ENCODE peak calls at places on chromosomes 5 and 9, in four cellular contexts. U is fibroblast of mammary gland, R is cardiac muscle cell, A is astrocyte of the cerebellum. T is an unnamed sample.

GRCh38 chr9:93288341-93288740 is 104.4 kb downstream of the WNK2 start:
- DNase-seq in U (no peak), R (no peak), A (no peak), T (no peak)

GRCh38 chr9:5389109-5389732 is 48.5 kb downstream of the PLGRKT start:
- DNase-seq in U (peak), R (peak), A (peak), T (peak)

GRCh38 chr9:134253596-134254205 is 72.6 kb upstream of the RXRA start:
- DNase-seq in U (peak), R (peak), A (no peak), T (no peak)

GRCh38 chr9:125366676-125367075 is 105.0 kb downstream of the GAPVD1 start:
- DNase-seq in U (no peak), R (no peak), A (no peak), T (no peak)

GRCh38 chr5:175681975-175682354 is 24.1 kb downstream of the HRH2 start:
- DNase-seq in U (no peak), R (peak), A (no peak), T (no peak)

GRCh38 chr9:117644607-117645244 is 59.5 kb upstream of the TLR4 start:
- DNase-seq in U (peak), R (peak), A (peak), T (peak)

GRCh38 chr5:103472820-103473219 is 89.8 kb downstream of the NUDT12 start:
- DNase-seq in U (peak), R (peak), A (no peak), T (peak)

GRCh38 chr5:69188811-69189161 is 597 bp upstream of the CENPH start:
- DNase-seq in U (no peak), R (no peak), A (no peak), T (no peak)

GRCh38 chr9:131625388-131625787 is 80.1 kb downstream of the PRRT1B start:
- DNase-seq in U (no peak), R (no peak), A (no peak), T (no peak)

GRCh38 chr5:10485142-10485795 is 43.6 kb downstream of the ROPN1L start:
- DNase-seq in U (peak), R (peak), A (peak), T (peak)

GRCh38 chr9:107269254-107269653 is 13.8 kb upstream of the RAD23B start:
- DNase-seq in U (no peak), R (no peak), A (no peak), T (no peak)

GRCh38 chr5:137613554-137614265 is 114.6 kb upstream of the SPOCK1 start:
- DNase-seq in U (peak), R (peak), A (no peak), T (no peak)

GRCh38 chr5:121025671-121026070 is 561.6 kb downstream of the PRR16 start:
- DNase-seq in U (no peak), R (no peak), A (no peak), T (no peak)

GRCh38 chr5:154430466-154430865 is 15.3 kb upstream of the SAP30L start:
- DNase-seq in U (no peak), R (no peak), A (no peak), T (no peak)

GRCh38 chr5:34826347-34826746 is 12.6 kb upstream of the TTC23L start:
- DNase-seq in U (no peak), R (peak), A (no peak), T (peak)

GRCh38 chr9:99870126-99870525 is 36.3 kb upstream of the STX17 start:
- DNase-seq in U (peak), R (no peak), A (no peak), T (no peak)

GRCh38 chr9:36401179-36401740 is 1.2 kb upstream of the RNF38 start:
- DNase-seq in U (peak), R (peak), A (peak), T (peak)

GRCh38 chr9:107142896-107143603 is 140.0 kb upstream of the RAD23B start:
- DNase-seq in U (peak), R (peak), A (peak), T (no peak)

GRCh38 chr9:30103647-30104394 is 2280.6 kb upstream of the ACO1 start:
- DNase-seq in U (no peak), R (no peak), A (no peak), T (peak)

GRCh38 chr5:65382582-65382981 is 99.1 kb downstream of the ADAMTS6 start:
- DNase-seq in U (peak), R (no peak), A (no peak), T (no peak)

GRCh38 chr9:135983745-135984710 is 22.9 kb upstream of the UBAC1 start:
- DNase-seq in U (no peak), R (no peak), A (no peak), T (peak)

GRCh38 chr5:84602371-84602771 is 217.7 kb upstream of the EDIL3 start:
- DNase-seq in U (peak), R (no peak), A (no peak), T (no peak)

GRCh38 chr5:134458234-134458633 is 46.6 kb upstream of the CDKN2AIPNL start:
- DNase-seq in U (peak), R (peak), A (no peak), T (peak)

GRCh38 chr5:5103249-5103648 is 36.9 kb upstream of the ADAMTS16 start:
- DNase-seq in U (peak), R (no peak), A (peak), T (no peak)

GRCh38 chr5:134735243-134735642 is 3.1 kb upstream of the CAMLG start:
- DNase-seq in U (no peak), R (no peak), A (no peak), T (no peak)

GRCh38 chr9:105399117-105399516 is 48.7 kb upstream of the FSD1L start:
- DNase-seq in U (no peak), R (no peak), A (no peak), T (no peak)

GRCh38 chr5:60677831-60678664 is 21.9 kb downstream of the DEPDC1B start:
- DNase-seq in U (peak), R (peak), A (peak), T (peak)

GRCh38 chr5:146906803-146907202 is 28.2 kb upstream of the PPP2R2B start:
- DNase-seq in U (no peak), R (peak), A (no peak), T (no peak)
- TF ChIP-seq CTCF in U (no peak), R (no peak), A (peak), T (peak)

GRCh38 chr9:124000161-124000783 is 11.3 kb upstream of the LHX2 start:
- DNase-seq in U (no peak), R (no peak), A (no peak), T (no peak)
- H3K4me3 ChIP-seq in U (no peak), R (peak), A (no peak), T (no peak)

DNA sequence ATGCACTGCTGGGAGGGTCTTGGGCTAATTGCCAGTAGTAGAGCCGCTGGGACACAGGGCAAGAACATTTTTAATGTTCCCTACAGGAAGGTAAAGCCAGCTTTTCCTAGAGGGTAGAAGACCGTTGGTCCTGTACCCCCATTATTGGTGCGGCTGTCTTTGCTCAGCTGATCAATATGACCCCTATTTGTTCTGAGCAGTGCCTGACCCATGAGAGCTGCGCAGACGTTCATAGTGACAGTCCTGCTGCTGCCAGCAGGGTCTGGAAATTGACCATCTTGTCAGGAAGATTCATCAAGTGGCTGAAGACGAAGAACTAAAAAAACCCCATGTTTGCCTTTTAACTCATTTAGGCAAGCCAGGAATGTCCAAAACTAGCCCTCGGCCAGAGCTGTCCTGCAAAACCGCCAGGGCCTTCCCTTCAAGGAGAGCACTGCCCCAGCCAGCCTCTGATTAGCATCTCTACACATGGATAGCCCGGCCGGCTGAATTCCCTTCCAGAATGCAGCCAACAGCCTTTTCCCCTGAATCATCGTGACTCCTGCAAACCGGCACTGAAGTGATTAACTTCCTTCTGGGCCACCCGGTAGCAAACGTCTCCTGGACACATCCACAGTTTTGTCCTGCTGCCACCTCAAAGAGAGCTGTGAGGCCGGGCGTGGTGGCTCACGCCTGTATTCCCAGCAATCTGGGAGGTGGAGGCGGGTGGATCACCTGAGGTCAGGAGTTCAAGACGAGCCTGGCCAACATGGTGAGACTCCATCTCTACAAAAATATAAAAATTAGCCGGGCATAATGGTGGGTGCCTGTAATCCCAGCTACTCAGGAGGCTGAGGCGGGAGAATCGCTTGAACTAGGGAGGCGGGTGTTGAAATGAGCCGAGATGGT is 20.9 kb upstream of the EEIG1 start:
- DNase-seq in U (peak), R (peak), A (peak), T (peak)
- TF ChIP-seq CTCF in U (no peak), R (no peak), A (no peak), T (peak)

GRCh38 chr5:163509288-163510040 is 4.0 kb downstream of the MAT2B start:
- DNase-seq in U (peak), R (peak), A (peak), T (peak)
- H3K4me3 ChIP-seq in U (peak), R (no peak), A (peak), T (peak)

GRCh38 chr5:59008816-59009473 is 426.1 kb downstream of the RAB3C start:
- DNase-seq in U (no peak), R (no peak), A (no peak), T (no peak)

GRCh38 chr5:59005934-59006701 is 423.2 kb downstream of the RAB3C start:
- DNase-seq in U (no peak), R (no peak), A (no peak), T (no peak)

GRCh38 chr5:59003641-59004040 is 420.8 kb downstream of the RAB3C start:
- DNase-seq in U (no peak), R (no peak), A (no peak), T (no peak)

GRCh38 chr5:59003124-59003523 is 420.2 kb downstream of the RAB3C start:
- DNase-seq in U (no peak), R (no peak), A (no peak), T (no peak)

GRCh38 chr5:59007460-59008063 is 424.7 kb downstream of the RAB3C start:
- DNase-seq in U (peak), R (peak), A (peak), T (peak)
- TF ChIP-seq CTCF in U (peak), R (peak), A (no peak), T (peak)